ENCODE peak calls at places on chromosomes 5 and 9, in four cellular contexts. M is suprapubic skin, E is epithelial cell of proximal tubule, F is lower lobe of right lung. B is an unnamed sample.
A peak's percentile ranks its signal among the peaks of the same experiment; 100 is the strongest.

GRCh38 chr5:36242534-36243144 is 914 bp upstream of the NADK2 start:
- DNase-seq in M (peak; percentile 62), E (no peak), F (no peak), B (no peak)

GRCh38 chr5:124742983-124743533 is 3.4 kb downstream of the ZNF608 start:
- DNase-seq in M (no peak), E (peak; percentile 86), F (no peak), B (peak; percentile 92)

GRCh38 chr5:135214897-135215616 is 181.0 kb upstream of the PITX1 start:
- DNase-seq in M (peak; percentile 47), E (no peak), F (no peak), B (no peak)

GRCh38 chr5:127975961-127976360 is 107.6 kb upstream of the SLC12A2 start:
- DNase-seq in M (no peak), E (no peak), F (no peak), B (no peak)

GRCh38 chr5:7539571-7539970 is 143.6 kb downstream of the ADCY2 start:
- DNase-seq in M (no peak), E (no peak), F (no peak), B (no peak)

GRCh38 chr5:120516799-120517198 is 52.7 kb downstream of the PRR16 start:
- DNase-seq in M (no peak), E (no peak), F (no peak), B (peak; percentile 84)

GRCh38 chr9:79115176-79115575 is 456.6 kb upstream of the TLE4 start:
- DNase-seq in M (no peak), E (no peak), F (no peak), B (no peak)

GRCh38 chr5:10162468-10162867 is 87.2 kb downstream of the ATPSCKMT start:
- DNase-seq in M (no peak), E (no peak), F (no peak), B (no peak)

GRCh38 chr5:132215329-132215728 is 12.3 kb downstream of the P4HA2 start:
- DNase-seq in M (peak; percentile 92), E (peak; percentile 63), F (peak; percentile 85), B (peak; percentile 98)

GRCh38 chr5:140554454-140554853 is 2.8 kb downstream of the SRA1 start:
- DNase-seq in M (no peak), E (no peak), F (no peak), B (no peak)

GRCh38 chr9:81687521-81688261 is 1.7 kb downstream of the TLE1 start:
- DNase-seq in M (peak; percentile 77), E (no peak), F (peak; percentile 63), B (peak; percentile 29)

GRCh38 chr5:19880859-19881436 is 107.1 kb downstream of the CDH18 start:
- DNase-seq in M (no peak), E (no peak), F (no peak), B (no peak)

GRCh38 chr5:19886123-19886921 is 101.7 kb downstream of the CDH18 start:
- DNase-seq in M (no peak), E (no peak), F (no peak), B (peak; percentile 72)

GRCh38 chr5:19874811-19875210 is 113.2 kb downstream of the CDH18 start:
- DNase-seq in M (no peak), E (no peak), F (no peak), B (no peak)

GRCh38 chr5:19885040-19885824 is 102.8 kb downstream of the CDH18 start:
- DNase-seq in M (no peak), E (no peak), F (no peak), B (no peak)

GRCh38 chr5:19880430-19880829 is 107.6 kb downstream of the CDH18 start:
- DNase-seq in M (no peak), E (no peak), F (no peak), B (no peak)
- H3K4me3 ChIP-seq in M (no peak overlapping the region), E (no peak overlapping the region), F (no peak overlapping the region), B (no peak overlapping the region)

GRCh38 chr9:16033921-16034320 is 481.1 kb downstream of the CCDC171 start:
- DNase-seq in M (no peak), E (no peak), F (no peak), B (no peak)

GRCh38 chr9:16031971-16032370 is 479.1 kb downstream of the CCDC171 start:
- DNase-seq in M (no peak), E (peak; percentile 47), F (no peak), B (peak; percentile 81)

GRCh38 chr9:16033253-16033652 is 480.4 kb downstream of the CCDC171 start:
- DNase-seq in M (no peak), E (no peak), F (no peak), B (no peak)

GRCh38 chr9:16031486-16031885 is 478.6 kb downstream of the CCDC171 start:
- DNase-seq in M (no peak), E (no peak), F (no peak), B (peak; percentile 53)

GRCh38 chr9:16032799-16033198 is 480.0 kb downstream of the CCDC171 start:
- DNase-seq in M (no peak), E (no peak), F (no peak), B (peak; percentile 64)
- TF ChIP-seq CTCF in M (no peak), E (peak; percentile 53), F (no peak), B (peak; percentile 23)

GRCh38 chr9:72361227-72361626 is 3.8 kb downstream of the ZFAND5 start:
- DNase-seq in M (no peak), E (no peak), F (no peak), B (no peak)

GRCh38 chr9:72363226-72363625 is 1.8 kb downstream of the ZFAND5 start:
- DNase-seq in M (no peak), E (no peak), F (no peak), B (no peak)

GRCh38 chr9:72363908-72364678 is 915 bp downstream of the ZFAND5 start:
- DNase-seq in M (peak; percentile 81), E (no peak), F (peak; percentile 78), B (peak; percentile 50)

GRCh38 chr9:72362118-72362531 is 2.9 kb downstream of the ZFAND5 start:
- DNase-seq in M (no peak), E (no peak), F (no peak), B (peak; percentile 30)

DNA sequence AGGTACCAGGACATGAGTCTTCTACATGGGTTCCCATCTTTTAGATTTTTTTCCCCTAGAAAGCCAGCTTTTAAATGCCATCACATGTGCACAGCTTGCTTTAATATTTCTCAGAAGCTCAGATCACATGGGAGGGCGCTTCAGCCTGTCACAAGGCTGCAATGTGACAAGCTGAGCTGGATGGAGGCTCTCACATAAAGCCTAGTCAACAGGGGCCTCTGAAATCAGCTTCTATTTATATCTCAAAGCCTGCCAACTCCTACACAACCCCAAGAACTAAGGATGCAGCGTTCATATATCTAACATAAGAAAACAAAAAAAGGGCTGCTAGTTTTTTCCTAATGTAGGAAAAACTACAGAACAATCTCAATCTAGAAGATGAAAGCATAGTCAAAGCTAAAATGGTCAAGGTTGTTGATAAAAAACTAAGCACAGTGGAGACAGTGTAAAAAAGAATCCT is 2.3 kb downstream of the ZFAND5 start:
- DNase-seq in M (no peak), E (peak; percentile 46), F (peak; percentile 73), B (peak; percentile 80)
- H3K4me3 ChIP-seq in M (peak overlapping the region; percentile 86), E (peak overlapping the region; percentile 93), F (peak overlapping the region; percentile 78), B (peak overlapping the region; percentile 85)

DNA sequence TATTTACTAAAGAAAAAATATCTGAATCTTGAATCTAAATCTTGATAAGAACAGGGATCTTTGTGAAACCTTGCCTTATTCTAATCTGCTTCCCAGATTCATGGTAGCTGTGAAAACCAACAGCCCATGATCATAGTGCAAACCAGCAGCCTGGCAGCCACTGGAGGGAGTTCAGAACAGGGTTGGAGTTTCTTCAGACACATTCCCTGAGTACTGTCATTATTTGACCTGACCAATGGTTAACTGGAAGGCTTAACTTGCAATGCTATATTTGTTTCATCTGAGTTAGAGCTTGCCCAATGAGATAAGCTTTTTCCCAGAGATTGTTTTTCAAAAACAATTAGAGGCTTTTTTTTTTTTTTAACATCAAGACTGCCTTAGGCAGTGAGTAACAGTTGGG is 47.8 kb downstream of the LOX start:
- DNase-seq in M (no peak), E (peak; percentile 32), F (no peak), B (no peak)
- TF ChIP-seq CTCF in M (no peak), E (peak; percentile 59), F (no peak), B (peak; percentile 2)

GRCh38 chr9:94922691-94923107 is 196.2 kb downstream of the AOPEP start:
- DNase-seq in M (no peak), E (no peak), F (no peak), B (no peak)
- H3K4me3 ChIP-seq in M (no peak overlapping the region), E (no peak overlapping the region), F (no peak overlapping the region), B (no peak overlapping the region)

GRCh38 chr5:178113841-178114324 is 551 bp downstream of the N4BP3 start:
- DNase-seq in M (no peak), E (no peak), F (no peak), B (no peak)
- TF ChIP-seq CTCF in M (no peak), E (no peak), F (no peak), B (no peak)

GRCh38 chr9:107542401-107542800 is 52.8 kb upstream of the KLF4 start:
- DNase-seq in M (no peak), E (no peak), F (no peak), B (no peak)

GRCh38 chr9:107547303-107547702 is 57.7 kb upstream of the KLF4 start:
- DNase-seq in M (no peak), E (no peak), F (no peak), B (no peak)

GRCh38 chr9:107542814-107543213 is 53.2 kb upstream of the KLF4 start:
- DNase-seq in M (no peak), E (no peak), F (no peak), B (no peak)

GRCh38 chr9:107546859-107547258 is 57.3 kb upstream of the KLF4 start:
- DNase-seq in M (no peak), E (no peak), F (no peak), B (no peak)

GRCh38 chr9:107545036-107545435 is 55.5 kb upstream of the KLF4 start:
- DNase-seq in M (no peak), E (no peak), F (no peak), B (no peak)
- H3K4me3 ChIP-seq in M (no peak overlapping the region), E (no peak overlapping the region), F (no peak overlapping the region), B (no peak overlapping the region)

B was measured in astrocyte of the spinal cord.